ENCODE peak calls at places on chromosomes 16 and 17, in four cellular contexts. M, N, H and F are unnamed samples.

GRCh38 chr17:49595980-49596379 is 20.3 kb downstream of the NXPH3 start:
- DNase-seq in M (no peak), N (no peak), H (no peak), F (no peak)

GRCh38 chr17:46108120-46108519 is 85.1 kb downstream of the KANSL1 start:
- DNase-seq in M (no peak), N (no peak), H (no peak), F (peak; percentile 68)

GRCh38 chr17:42783062-42783777 is 2.8 kb downstream of the WNK4 start:
- DNase-seq in M (no peak), N (no peak), H (no peak), F (no peak)

GRCh38 chr17:11980813-11981212 is 16.5 kb downstream of the ZNF18 start:
- DNase-seq in M (no peak), N (no peak), H (no peak), F (no peak)

GRCh38 chr17:68613739-68614298 is 12.7 kb upstream of the FAM20A start:
- DNase-seq in M (peak; percentile 46), N (peak; percentile 49), H (no peak), F (peak; percentile 86)

GRCh38 chr16:85274924-85275323 is 162.7 kb upstream of the CIBAR2 start:
- DNase-seq in M (no peak), N (no peak), H (no peak), F (no peak)

GRCh38 chr16:48542020-48542473 is 67.9 kb downstream of the N4BP1 start:
- DNase-seq in M (peak; percentile 78), N (no peak), H (no peak), F (no peak)

GRCh38 chr17:76159157-76159556 is 18.1 kb upstream of the FOXJ1 start:
- DNase-seq in M (no peak), N (no peak), H (no peak), F (no peak)

GRCh38 chr16:20811889-20812439 is 5.6 kb downstream of the REXO5 start:
- DNase-seq in M (no peak), N (no peak), H (no peak), F (no peak)

GRCh38 chr17:50072130-50072529 is 16.2 kb downstream of the ITGA3 start:
- DNase-seq in M (no peak), N (no peak), H (no peak), F (no peak)

GRCh38 chr16:525520-526180 is 1.9 kb upstream of the CAPN15 start:
- DNase-seq in M (no peak), N (no peak), H (peak; percentile 62), F (no peak)

GRCh38 chr17:61574542-61575351 is 16.3 kb downstream of the NACA2 start:
- DNase-seq in M (peak; percentile 76), N (no peak), H (no peak), F (peak; percentile 80)

GRCh38 chr17:14793237-14793636 is 471.9 kb downstream of the PMP22 start:
- DNase-seq in M (no peak), N (no peak), H (no peak), F (no peak)

GRCh38 chr16:50526249-50526648 is 21.9 kb upstream of the NKD1 start:
- DNase-seq in M (no peak), N (no peak), H (no peak), F (no peak)

GRCh38 chr16:52069866-52070265 is 477.1 kb downstream of the TOX3 start:
- DNase-seq in M (peak; percentile 0), N (no peak), H (no peak), F (peak; percentile 51)

GRCh38 chr17:52170963-52171572 is 12.6 kb upstream of the CA10 start:
- DNase-seq in M (peak; percentile 59), N (no peak), H (no peak), F (peak; percentile 13)

GRCh38 chr16:50173318-50173717 is 20.2 kb downstream of the TENT4B start:
- DNase-seq in M (no peak), N (no peak), H (no peak), F (no peak)

GRCh38 chr17:57810740-57811632 is 38.9 kb downstream of the MRPS23 start:
- DNase-seq in M (peak; percentile 74), N (no peak), H (no peak), F (peak; percentile 25)
- TF ChIP-seq TCF12 in M (peak; percentile 43), N (no peak), H (no peak), F (no peak)

GRCh38 chr17:8103549-8103948 is 14.8 kb downstream of the ALOXE3 start:
- DNase-seq in M (no peak), N (no peak), H (no peak), F (no peak)
- TF ChIP-seq TCF12 in M (no peak), N (no peak), H (no peak), F (no peak)

DNA sequence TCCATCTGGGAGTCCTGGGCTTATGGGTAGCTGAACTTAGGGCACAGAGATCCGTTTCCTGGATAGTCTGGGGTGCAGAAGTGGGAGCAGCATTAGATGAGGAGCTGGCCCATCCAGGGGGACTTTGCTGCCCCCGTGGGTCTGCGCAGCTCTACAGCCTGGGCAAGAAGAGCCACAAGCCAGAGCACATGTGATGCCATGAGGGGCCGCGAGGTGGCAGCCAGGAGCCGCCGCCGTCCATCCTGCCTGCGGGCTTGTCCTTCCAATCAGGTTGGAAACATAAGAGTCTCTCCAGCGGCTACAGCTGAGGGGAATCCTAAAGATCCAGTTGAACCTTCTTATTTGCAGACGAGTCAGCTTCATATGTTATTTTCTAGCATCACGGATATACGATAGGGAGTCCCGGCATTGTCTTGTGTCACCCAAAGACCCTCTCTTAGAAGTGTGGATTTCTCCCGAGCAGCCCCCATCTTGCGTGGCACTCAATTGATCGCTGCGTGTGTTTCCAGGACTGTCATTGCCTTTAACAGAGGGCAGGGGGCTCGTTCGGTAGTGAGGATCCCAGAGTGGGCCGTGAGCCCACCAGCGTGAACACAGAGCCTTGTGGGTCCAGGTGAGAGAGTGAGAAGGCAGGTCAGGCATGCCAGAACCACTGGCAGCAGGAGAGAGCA is 22.0 kb downstream of the C1QTNF1 start:
- DNase-seq in M (peak; percentile 93), N (peak; percentile 41), H (no peak), F (peak; percentile 71)
- TF ChIP-seq TCF12 in M (no peak), N (no peak), H (no peak), F (no peak)

GRCh38 chr17:70499067-70499786 is 329.9 kb downstream of the KCNJ2 start:
- DNase-seq in M (no peak), N (no peak), H (no peak), F (no peak)
- TF ChIP-seq TCF12 in M (no peak), N (no peak), H (no peak), F (no peak)

GRCh38 chr16:29765167-29766032 is 12.7 kb upstream of the ZG16 start:
- DNase-seq in M (no peak), N (no peak), H (no peak), F (peak; percentile 92)
- TF ChIP-seq TCF12 in M (no peak), N (no peak), H (no peak), F (no peak)

GRCh38 chr16:81758376-81758775 is 20.7 kb upstream of the PLCG2 start:
- DNase-seq in M (no peak), N (no peak), H (no peak), F (peak; percentile 66)
- TF ChIP-seq TCF12 in M (no peak), N (no peak), H (peak; percentile 71), F (no peak)

GRCh38 chr17:74814453-74814852 is 38.3 kb upstream of the NAT9 start:
- DNase-seq in M (peak; percentile 72), N (no peak), H (no peak), F (no peak)

GRCh38 chr17:74816883-74817620 is 40.9 kb upstream of the NAT9 start:
- DNase-seq in M (no peak), N (no peak), H (no peak), F (no peak)

GRCh38 chr17:74813793-74814192 is 37.6 kb upstream of the NAT9 start:
- DNase-seq in M (no peak), N (no peak), H (no peak), F (no peak)

GRCh38 chr17:74815067-74815466 is 38.9 kb upstream of the NAT9 start:
- DNase-seq in M (peak; percentile 59), N (no peak), H (no peak), F (no peak)

DNA sequence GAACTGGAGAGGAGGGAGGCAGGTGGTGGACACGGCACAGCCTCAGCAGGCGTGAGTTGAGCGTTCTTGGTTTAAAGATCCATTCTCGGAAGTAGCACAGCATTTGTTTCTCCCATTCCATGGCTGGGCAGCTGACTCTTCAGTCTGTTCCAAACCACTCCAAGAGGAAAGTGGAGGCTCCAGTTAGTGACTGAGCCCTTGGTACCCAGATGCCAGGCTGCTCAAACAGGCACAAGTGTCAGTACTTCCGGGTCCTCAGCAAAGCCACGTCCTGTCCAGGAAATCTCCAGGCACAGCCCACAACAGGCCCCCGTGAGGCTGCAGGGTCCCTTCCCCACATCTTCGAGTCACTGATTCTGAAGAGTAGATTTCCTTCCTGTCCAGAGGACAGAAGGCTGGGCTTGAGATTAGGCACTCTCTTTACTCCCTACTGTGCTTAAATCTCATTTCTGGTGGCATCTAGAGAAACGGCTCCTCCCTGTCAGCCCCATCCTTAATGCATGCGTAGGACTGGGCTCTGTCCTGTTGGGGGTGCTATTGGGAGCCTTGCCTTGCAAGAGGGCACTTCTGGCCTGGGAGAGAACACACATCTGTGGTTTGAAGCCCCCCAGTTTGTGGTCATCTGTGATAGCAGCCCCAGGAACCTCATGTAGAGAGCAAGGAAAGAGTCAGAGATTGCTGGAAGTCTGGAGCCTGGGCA is 39.7 kb upstream of the NAT9 start:
- DNase-seq in M (no peak), N (no peak), H (no peak), F (no peak)
- TF ChIP-seq TCF12 in M (no peak), N (no peak), H (no peak), F (no peak)

GRCh38 chr17:64148699-64149098 is 18.8 kb upstream of the ERN1 start:
- DNase-seq in M (peak; percentile 43), N (no peak), H (no peak), F (no peak)

GRCh38 chr17:64148017-64148631 is 18.2 kb upstream of the ERN1 start:
- DNase-seq in M (peak; percentile 78), N (no peak), H (no peak), F (peak; percentile 36)

GRCh38 chr17:64145751-64146417 is 15.9 kb upstream of the ERN1 start:
- DNase-seq in M (peak; percentile 96), N (peak; percentile 91), H (peak; percentile 97), F (peak; percentile 100)

GRCh38 chr17:64146418-64147109 is 16.6 kb upstream of the ERN1 start:
- DNase-seq in M (peak; percentile 73), N (no peak), H (no peak), F (peak; percentile 52)

DNA sequence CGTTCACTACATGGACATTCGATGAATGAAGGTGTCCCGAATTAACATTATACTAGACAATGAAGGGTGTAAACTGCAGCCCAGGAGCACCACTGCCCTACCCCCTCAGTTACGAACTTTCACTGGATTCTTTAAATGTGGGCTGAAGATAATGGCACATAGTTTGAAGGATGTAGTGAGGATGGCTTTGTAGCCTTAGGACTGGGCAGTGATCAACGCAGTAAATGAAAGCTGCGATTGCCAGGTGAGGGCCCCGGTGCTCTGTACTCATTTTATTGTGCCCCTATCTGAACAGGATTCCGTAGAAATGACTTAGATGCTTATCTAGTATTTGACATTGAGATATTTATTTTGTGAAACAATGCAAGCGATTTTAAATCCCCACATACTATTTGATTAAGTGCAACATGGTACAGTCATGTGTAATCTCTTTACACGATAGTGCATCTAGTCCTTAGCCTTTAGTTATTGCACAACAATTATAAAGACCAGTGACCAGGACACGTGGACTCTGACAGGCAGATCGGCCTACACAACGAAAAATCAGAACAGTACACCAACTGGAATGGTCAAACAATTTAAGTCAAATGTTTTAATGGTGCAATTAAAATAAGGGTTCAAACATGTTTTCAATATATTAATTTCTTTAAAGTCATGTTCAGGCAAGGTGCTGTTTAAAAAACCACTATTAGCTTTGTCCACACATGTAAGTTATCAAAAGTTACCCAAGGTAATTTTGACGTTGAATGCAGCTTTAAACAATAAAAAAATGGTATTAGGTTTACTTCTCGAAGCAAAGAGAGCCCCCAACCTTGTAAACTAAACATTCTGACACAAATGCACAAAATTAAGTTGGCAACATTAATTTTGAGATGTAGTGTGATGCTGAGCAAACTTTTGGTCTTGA is 17.4 kb upstream of the ERN1 start:
- DNase-seq in M (peak; percentile 45), N (no peak), H (no peak), F (peak; percentile 85)
- TF ChIP-seq TCF12 in M (no peak), N (no peak), H (no peak), F (no peak)

GRCh38 chr17:57366177-57366557 is 109.8 kb downstream of the MSI2 start:
- DNase-seq in M (no peak), N (no peak), H (no peak), F (no peak)
- TF ChIP-seq TCF12 in M (no peak), N (no peak), H (no peak), F (no peak)